ENCODE peak calls at places on chromosomes 11 and 22, in ten cellular contexts. One of them, this sample, is unnamed.

GRCh38 chr11:131824766-131825165 is 454.4 kb downstream of the NTM start:
- DNase-seq in posterior vena cava: no peak
- DNase-seq in AG08396: no peak
- DNase-seq in omental fat pad: no peak
- DNase-seq in AG09309: peak
- DNase-seq in mucosa of descending colon: no peak
- DNase-seq in cardiac muscle cell: no peak
- DNase-seq in activated gamma-delta T cell treated with Interleukin-2 at 50 U/mL for 16 hours: no peak
- DNase-seq in activated CD8-positive, alpha-beta memory T cell treated with anti-CD3 and anti-CD28 coated beads, Interleukin-2, amount 50 U/mL, for 48 hours: no peak
- DNase-seq in heart left ventricle: no peak
- DNase-seq in this sample: no peak

GRCh38 chr11:18394928-18395734 is 768 bp downstream of the LDHA start:
- DNase-seq in omental fat pad: no peak
- DNase-seq in posterior vena cava: no peak
- DNase-seq in mucosa of descending colon: peak
- DNase-seq in heart left ventricle: peak
- DNase-seq in cardiac muscle cell: peak
- DNase-seq in activated CD8-positive, alpha-beta memory T cell treated with anti-CD3 and anti-CD28 coated beads, Interleukin-2, amount 50 U/mL, for 48 hours: peak
- DNase-seq in AG09309: no peak
- DNase-seq in AG08396: no peak
- DNase-seq in activated gamma-delta T cell treated with Interleukin-2 at 50 U/mL for 16 hours: no peak
- DNase-seq in this sample: no peak

GRCh38 chr11:20042717-20043392 is 117.4 kb downstream of the DBX1 start:
- DNase-seq in activated gamma-delta T cell treated with Interleukin-2 at 50 U/mL for 16 hours: no peak
- DNase-seq in heart left ventricle: no peak
- DNase-seq in mucosa of descending colon: no peak
- DNase-seq in AG08396: no peak
- DNase-seq in AG09309: no peak
- DNase-seq in cardiac muscle cell: no peak
- DNase-seq in activated CD8-positive, alpha-beta memory T cell treated with anti-CD3 and anti-CD28 coated beads, Interleukin-2, amount 50 U/mL, for 48 hours: no peak
- DNase-seq in posterior vena cava: no peak
- DNase-seq in omental fat pad: no peak
- DNase-seq in this sample: no peak

GRCh38 chr22:29914165-29914564 is 31.2 kb downstream of the MTMR3 start:
- DNase-seq in activated CD8-positive, alpha-beta memory T cell treated with anti-CD3 and anti-CD28 coated beads, Interleukin-2, amount 50 U/mL, for 48 hours: no peak
- DNase-seq in mucosa of descending colon: no peak
- DNase-seq in cardiac muscle cell: no peak
- DNase-seq in AG09309: peak
- DNase-seq in activated gamma-delta T cell treated with Interleukin-2 at 50 U/mL for 16 hours: no peak
- DNase-seq in omental fat pad: no peak
- DNase-seq in heart left ventricle: no peak
- DNase-seq in AG08396: peak
- DNase-seq in posterior vena cava: no peak
- DNase-seq in this sample: no peak

GRCh38 chr22:26174280-26174679 is 5.0 kb downstream of the SEZ6L start:
- DNase-seq in activated CD8-positive, alpha-beta memory T cell treated with anti-CD3 and anti-CD28 coated beads, Interleukin-2, amount 50 U/mL, for 48 hours: no peak
- DNase-seq in AG08396: peak
- DNase-seq in mucosa of descending colon: no peak
- DNase-seq in heart left ventricle: no peak
- DNase-seq in activated gamma-delta T cell treated with Interleukin-2 at 50 U/mL for 16 hours: no peak
- DNase-seq in omental fat pad: no peak
- DNase-seq in cardiac muscle cell: peak
- DNase-seq in AG09309: no peak
- DNase-seq in posterior vena cava: no peak
- DNase-seq in this sample: peak

GRCh38 chr22:30743257-30744020 is 48.8 kb downstream of the OSBP2 start:
- DNase-seq in cardiac muscle cell: no peak
- DNase-seq in omental fat pad: no peak
- DNase-seq in heart left ventricle: no peak
- DNase-seq in mucosa of descending colon: no peak
- DNase-seq in posterior vena cava: no peak
- DNase-seq in AG09309: no peak
- DNase-seq in AG08396: no peak
- DNase-seq in activated CD8-positive, alpha-beta memory T cell treated with anti-CD3 and anti-CD28 coated beads, Interleukin-2, amount 50 U/mL, for 48 hours: peak
- DNase-seq in activated gamma-delta T cell treated with Interleukin-2 at 50 U/mL for 16 hours: no peak
- DNase-seq in this sample: no peak

GRCh38 chr11:65516135-65516968 is 8.5 kb upstream of the SCYL1 start:
- DNase-seq in cardiac muscle cell: no peak
- DNase-seq in AG09309: no peak
- DNase-seq in AG08396: no peak
- DNase-seq in omental fat pad: no peak
- DNase-seq in activated CD8-positive, alpha-beta memory T cell treated with anti-CD3 and anti-CD28 coated beads, Interleukin-2, amount 50 U/mL, for 48 hours: no peak
- DNase-seq in activated gamma-delta T cell treated with Interleukin-2 at 50 U/mL for 16 hours: no peak
- DNase-seq in heart left ventricle: no peak
- DNase-seq in mucosa of descending colon: peak
- DNase-seq in posterior vena cava: peak
- DNase-seq in this sample: no peak

GRCh38 chr11:69647761-69648497 is 7.0 kb downstream of the CCND1 start:
- DNase-seq in heart left ventricle: no peak
- DNase-seq in AG09309: no peak
- DNase-seq in activated CD8-positive, alpha-beta memory T cell treated with anti-CD3 and anti-CD28 coated beads, Interleukin-2, amount 50 U/mL, for 48 hours: no peak
- DNase-seq in omental fat pad: no peak
- DNase-seq in cardiac muscle cell: no peak
- DNase-seq in AG08396: no peak
- DNase-seq in activated gamma-delta T cell treated with Interleukin-2 at 50 U/mL for 16 hours: no peak
- DNase-seq in posterior vena cava: peak
- DNase-seq in mucosa of descending colon: peak
- DNase-seq in this sample: no peak

GRCh38 chr11:119572481-119573424 is 149.8 kb upstream of the THY1 start:
- DNase-seq in activated CD8-positive, alpha-beta memory T cell treated with anti-CD3 and anti-CD28 coated beads, Interleukin-2, amount 50 U/mL, for 48 hours: no peak
- DNase-seq in AG08396: no peak
- DNase-seq in cardiac muscle cell: no peak
- DNase-seq in AG09309: no peak
- DNase-seq in mucosa of descending colon: no peak
- DNase-seq in heart left ventricle: no peak
- DNase-seq in omental fat pad: no peak
- DNase-seq in posterior vena cava: no peak
- DNase-seq in activated gamma-delta T cell treated with Interleukin-2 at 50 U/mL for 16 hours: no peak
- DNase-seq in this sample: peak

GRCh38 chr11:8672346-8672745 is 10.1 kb downstream of the TRIM66 start:
- DNase-seq in omental fat pad: no peak
- DNase-seq in mucosa of descending colon: no peak
- DNase-seq in activated gamma-delta T cell treated with Interleukin-2 at 50 U/mL for 16 hours: no peak
- DNase-seq in posterior vena cava: no peak
- DNase-seq in cardiac muscle cell: no peak
- DNase-seq in heart left ventricle: no peak
- DNase-seq in AG09309: no peak
- DNase-seq in activated CD8-positive, alpha-beta memory T cell treated with anti-CD3 and anti-CD28 coated beads, Interleukin-2, amount 50 U/mL, for 48 hours: no peak
- DNase-seq in AG08396: no peak
- DNase-seq in this sample: no peak

GRCh38 chr11:68282141-68282860 is 10.5 kb upstream of the C11orf24 start:
- DNase-seq in posterior vena cava: peak
- DNase-seq in activated gamma-delta T cell treated with Interleukin-2 at 50 U/mL for 16 hours: no peak
- DNase-seq in cardiac muscle cell: no peak
- DNase-seq in AG09309: no peak
- DNase-seq in heart left ventricle: no peak
- DNase-seq in omental fat pad: no peak
- DNase-seq in mucosa of descending colon: no peak
- DNase-seq in AG08396: no peak
- DNase-seq in activated CD8-positive, alpha-beta memory T cell treated with anti-CD3 and anti-CD28 coated beads, Interleukin-2, amount 50 U/mL, for 48 hours: peak
- DNase-seq in this sample: no peak

GRCh38 chr11:1235615-1236315 is 12.9 kb downstream of the MUC5B start:
- DNase-seq in AG09309: no peak
- DNase-seq in AG08396: no peak
- DNase-seq in heart left ventricle: peak
- DNase-seq in cardiac muscle cell: no peak
- DNase-seq in activated gamma-delta T cell treated with Interleukin-2 at 50 U/mL for 16 hours: no peak
- DNase-seq in mucosa of descending colon: peak
- DNase-seq in posterior vena cava: peak
- DNase-seq in activated CD8-positive, alpha-beta memory T cell treated with anti-CD3 and anti-CD28 coated beads, Interleukin-2, amount 50 U/mL, for 48 hours: no peak
- DNase-seq in omental fat pad: no peak
- DNase-seq in this sample: no peak